ENCODE peak calls at places on chromosomes 2 and 18, in five cellular contexts. One of them, this sample, is unnamed.

GRCh38 chr2:86821842-86822241 is 31.1 kb upstream of the CD8A start:
- DNase-seq in skeletal muscle cell: no peak
- DNase-seq in activated naive CD4-positive, alpha-beta T cell treated with anti-CD3 and anti-CD28 coated beads, Interleukin-2, amount 10 ng/mL, durations not matched to agents 7 days and 5 days: no peak
- DNase-seq in GF-D8: no peak
- DNase-seq in nephron progenitor cell: no peak
- DNase-seq in this sample: no peak

GRCh38 chr2:196066794-196067382 is 1.7 kb downstream of the DNAH7 start:
- DNase-seq in skeletal muscle cell: no peak
- DNase-seq in activated naive CD4-positive, alpha-beta T cell treated with anti-CD3 and anti-CD28 coated beads, Interleukin-2, amount 10 ng/mL, durations not matched to agents 7 days and 5 days: no peak
- DNase-seq in GF-D8: no peak
- DNase-seq in nephron progenitor cell: no peak
- DNase-seq in this sample: peak; percentile 40

GRCh38 chr2:219252084-219252483 is 959 bp upstream of the TUBA4B start:
- DNase-seq in skeletal muscle cell: no peak
- DNase-seq in activated naive CD4-positive, alpha-beta T cell treated with anti-CD3 and anti-CD28 coated beads, Interleukin-2, amount 10 ng/mL, durations not matched to agents 7 days and 5 days: peak; percentile 42
- DNase-seq in GF-D8: no peak
- DNase-seq in nephron progenitor cell: no peak
- DNase-seq in this sample: peak; percentile 27

GRCh38 chr2:157152362-157152761 is 105.1 kb upstream of the GALNT5 start:
- DNase-seq in skeletal muscle cell: no peak
- DNase-seq in activated naive CD4-positive, alpha-beta T cell treated with anti-CD3 and anti-CD28 coated beads, Interleukin-2, amount 10 ng/mL, durations not matched to agents 7 days and 5 days: no peak
- DNase-seq in GF-D8: no peak
- DNase-seq in nephron progenitor cell: no peak
- DNase-seq in this sample: no peak

GRCh38 chr2:109184368-109184767 is 55.4 kb downstream of the SH3RF3 start:
- DNase-seq in skeletal muscle cell: no peak
- DNase-seq in activated naive CD4-positive, alpha-beta T cell treated with anti-CD3 and anti-CD28 coated beads, Interleukin-2, amount 10 ng/mL, durations not matched to agents 7 days and 5 days: no peak
- DNase-seq in GF-D8: no peak
- DNase-seq in nephron progenitor cell: no peak
- DNase-seq in this sample: no peak

GRCh38 chr18:470661-471501 is 29.6 kb downstream of the COLEC12 start:
- DNase-seq in skeletal muscle cell: no peak
- DNase-seq in activated naive CD4-positive, alpha-beta T cell treated with anti-CD3 and anti-CD28 coated beads, Interleukin-2, amount 10 ng/mL, durations not matched to agents 7 days and 5 days: no peak
- DNase-seq in GF-D8: peak; percentile 41
- DNase-seq in nephron progenitor cell: no peak
- DNase-seq in this sample: no peak

GRCh38 chr2:235087812-235088607 is 136.2 kb downstream of the SH3BP4 start:
- DNase-seq in skeletal muscle cell: no peak
- DNase-seq in activated naive CD4-positive, alpha-beta T cell treated with anti-CD3 and anti-CD28 coated beads, Interleukin-2, amount 10 ng/mL, durations not matched to agents 7 days and 5 days: no peak
- DNase-seq in GF-D8: no peak
- DNase-seq in nephron progenitor cell: peak; percentile 18
- DNase-seq in this sample: no peak

GRCh38 chr18:61765097-61765496 is 127.7 kb downstream of the RNF152 start:
- DNase-seq in skeletal muscle cell: peak; percentile 24
- DNase-seq in activated naive CD4-positive, alpha-beta T cell treated with anti-CD3 and anti-CD28 coated beads, Interleukin-2, amount 10 ng/mL, durations not matched to agents 7 days and 5 days: no peak
- DNase-seq in GF-D8: no peak
- DNase-seq in nephron progenitor cell: peak; percentile 14
- DNase-seq in this sample: no peak

GRCh38 chr18:80023173-80023572 is 11.1 kb upstream of the RBFA start:
- DNase-seq in skeletal muscle cell: no peak
- DNase-seq in activated naive CD4-positive, alpha-beta T cell treated with anti-CD3 and anti-CD28 coated beads, Interleukin-2, amount 10 ng/mL, durations not matched to agents 7 days and 5 days: peak; percentile 38
- DNase-seq in GF-D8: no peak
- DNase-seq in nephron progenitor cell: no peak
- DNase-seq in this sample: peak; percentile 19

GRCh38 chr2:182351417-182351816 is 75.4 kb downstream of the PDE1A start:
- DNase-seq in skeletal muscle cell: no peak
- DNase-seq in activated naive CD4-positive, alpha-beta T cell treated with anti-CD3 and anti-CD28 coated beads, Interleukin-2, amount 10 ng/mL, durations not matched to agents 7 days and 5 days: no peak
- DNase-seq in GF-D8: no peak
- DNase-seq in nephron progenitor cell: no peak
- DNase-seq in this sample: no peak

GRCh38 chr2:233273120-233273519 is 21.6 kb downstream of the ATG16L1 start:
- DNase-seq in skeletal muscle cell: no peak
- DNase-seq in activated naive CD4-positive, alpha-beta T cell treated with anti-CD3 and anti-CD28 coated beads, Interleukin-2, amount 10 ng/mL, durations not matched to agents 7 days and 5 days: no peak
- DNase-seq in GF-D8: no peak
- DNase-seq in nephron progenitor cell: no peak
- DNase-seq in this sample: no peak

GRCh38 chr2:237581326-237581725 is 9.2 kb downstream of the RAB17 start:
- DNase-seq in skeletal muscle cell: no peak
- DNase-seq in activated naive CD4-positive, alpha-beta T cell treated with anti-CD3 and anti-CD28 coated beads, Interleukin-2, amount 10 ng/mL, durations not matched to agents 7 days and 5 days: no peak
- DNase-seq in GF-D8: no peak
- DNase-seq in nephron progenitor cell: no peak
- DNase-seq in this sample: no peak

GRCh38 chr2:33219850-33220275 is 256.6 kb upstream of the RASGRP3 start:
- DNase-seq in skeletal muscle cell: no peak
- DNase-seq in activated naive CD4-positive, alpha-beta T cell treated with anti-CD3 and anti-CD28 coated beads, Interleukin-2, amount 10 ng/mL, durations not matched to agents 7 days and 5 days: no peak
- DNase-seq in GF-D8: no peak
- DNase-seq in nephron progenitor cell: no peak
- DNase-seq in this sample: no peak

GRCh38 chr2:120912101-120912985 is 176.7 kb downstream of the GLI2 start:
- DNase-seq in skeletal muscle cell: no peak
- DNase-seq in activated naive CD4-positive, alpha-beta T cell treated with anti-CD3 and anti-CD28 coated beads, Interleukin-2, amount 10 ng/mL, durations not matched to agents 7 days and 5 days: no peak
- DNase-seq in GF-D8: no peak
- DNase-seq in nephron progenitor cell: no peak
- DNase-seq in this sample: no peak